ENCODE peak calls at places on chromosome 4, in six cellular contexts. I is activated CD8-positive, alpha-beta T cell treated with anti-CD3 and anti-CD28 coated beads, Interleukin-2, amount 10 ng/mL, durations not matched to agents 7 days and 5 days; Y is HFF-Myc; R is stimulated activated CD4-positive, alpha-beta T cell treated with anti-CD3 and anti-CD28 coated beads, Interleukin-4, amount 100 ng/mL, for 24 hours; T is skeletal muscle cell; J is activated CD4-positive, alpha-beta T cell treated with anti-CD3 and anti-CD28 coated beads for 1 hour. C is an unnamed sample.

GRCh38 chr4:99305638-99306380 is 15.0 kb upstream of the ADH1A start:
- DNase-seq in R (no peak), J (no peak), I (no peak), T (no peak), Y (no peak), C (peak)

GRCh38 chr4:76950846-76951321 is 1.3 kb downstream of the SEPTIN11 start:
- DNase-seq in I (peak), Y (no peak), T (no peak), J (no peak), R (no peak), C (no peak)

GRCh38 chr4:87213425-87213824 is 7.0 kb downstream of the KLHL8 start:
- DNase-seq in Y (no peak), J (no peak), T (no peak), R (no peak), I (no peak), C (no peak)

GRCh38 chr4:24800273-24800880 is 5.0 kb downstream of the SOD3 start:
- DNase-seq in J (no peak), R (no peak), I (no peak), T (no peak), Y (no peak), C (no peak)

GRCh38 chr4:19880205-19880604 is 371.5 kb upstream of the SLIT2 start:
- DNase-seq in I (no peak), Y (no peak), T (no peak), J (no peak), R (no peak), C (no peak)

GRCh38 chr4:10019521-10020051 is 1.7 kb downstream of the SLC2A9 start:
- DNase-seq in J (no peak), T (no peak), Y (no peak), R (no peak), I (no peak), C (no peak)

GRCh38 chr4:136664988-136665387 is 867.3 kb downstream of the PCDH18 start:
- DNase-seq in T (no peak), R (no peak), I (no peak), Y (no peak), J (no peak), C (no peak)

GRCh38 chr4:121597346-121597934 is 99.3 kb downstream of the ANXA5 start:
- DNase-seq in R (peak), Y (no peak), T (peak), I (no peak), J (no peak), C (no peak)

GRCh38 chr4:79027656-79028055 is 88.4 kb upstream of the PAQR3 start:
- DNase-seq in Y (no peak), J (no peak), R (no peak), I (no peak), T (no peak), C (no peak)

GRCh38 chr4:119105605-119106004 is 30.0 kb upstream of the MYOZ2 start:
- DNase-seq in R (no peak), Y (no peak), T (no peak), I (no peak), J (no peak), C (no peak)

GRCh38 chr4:113584407-113585150 is 177.0 kb downstream of the CAMK2D start:
- DNase-seq in T (peak), I (no peak), J (no peak), Y (no peak), R (no peak), C (peak)

GRCh38 chr4:112145326-112145819 is at the start of gene FAM241A:
- DNase-seq in J (peak), T (peak), Y (no peak), R (peak), I (peak), C (peak)

GRCh38 chr4:149370002-149370401 is 445.6 kb downstream of the IQCM start:
- DNase-seq in J (no peak), I (no peak), Y (no peak), R (no peak), T (no peak), C (no peak)

GRCh38 chr4:84451546-84451945 is 47.5 kb downstream of the NKX6-1 start:
- DNase-seq in T (no peak), Y (no peak), R (no peak), J (no peak), I (no peak), C (no peak)

GRCh38 chr4:106268731-106269272 is 47.2 kb downstream of the TBCK start:
- DNase-seq in J (no peak), T (no peak), Y (peak), I (no peak), R (no peak), C (no peak)

GRCh38 chr4:182074842-182075241 is 168.4 kb upstream of the TENM3 start:
- DNase-seq in T (no peak), Y (no peak), R (no peak), J (no peak), I (no peak), C (no peak)

GRCh38 chr4:143384381-143384994 is 47.8 kb downstream of the GAB1 start:
- DNase-seq in Y (no peak), I (no peak), T (no peak), R (no peak), J (no peak), C (no peak)

GRCh38 chr4:108173599-108174057 is 4.9 kb upstream of the LEF1 start:
- DNase-seq in I (no peak), Y (no peak), T (no peak), J (no peak), R (no peak), C (no peak)

GRCh38 chr4:3248811-3249661 is at the start of gene MSANTD1:
- DNase-seq in R (no peak), Y (peak), I (no peak), T (no peak), J (no peak), C (peak)